ENCODE peak calls at places on chromosomes 11 and 22, in nine cellular contexts. K is GM12878, P is neural progenitor cell, H is cardiac muscle cell, O is suprapubic skin, U is right lobe of liver, T is epithelial cell of esophagus, V is ovary, B is Panc1. L is an unnamed sample.

GRCh38 chr11:29310016-29310415 is 706.8 kb downstream of the KCNA4 start:
- DNase-seq in B (no peak), U (no peak), P (no peak), V (no peak), H (peak; percentile 65), T (peak; percentile 76), O (no peak), K (no peak), L (no peak)

GRCh38 chr11:128624269-128625170 is 37.2 kb upstream of the ETS1 start:
- DNase-seq in O (no peak), U (peak; percentile 84), V (no peak), H (no peak), P (no peak), T (no peak), B (no peak), K (no peak), L (no peak)

GRCh38 chr11:64094463-64095223 is 58.9 kb downstream of the FLRT1 start:
- DNase-seq in O (no peak), P (peak; percentile 64), U (no peak), K (no peak), B (peak; percentile 32), T (peak; percentile 88), H (peak; percentile 66), V (no peak), L (no peak)

GRCh38 chr11:44979536-44980399 is 29.1 kb upstream of the TP53I11 start:
- DNase-seq in O (no peak), P (peak; percentile 44), H (no peak), U (peak; percentile 89), T (peak; percentile 87), K (no peak), V (no peak), B (peak; percentile 78), L (no peak)

GRCh38 chr22:36879775-36880174 is 19.0 kb downstream of the NCF4 start:
- DNase-seq in H (peak; percentile 62), K (no peak), O (no peak), B (no peak), V (no peak), U (no peak), T (no peak), P (no peak), L (no peak)

GRCh38 chr22:25162561-25162960 is 37.1 kb upstream of the CRYBB3 start:
- DNase-seq in B (no peak), T (peak; percentile 23), O (no peak), V (no peak), U (no peak), P (no peak), K (no peak), H (no peak), L (no peak)

GRCh38 chr11:65425971-65426838 is 3.6 kb downstream of the NEAT1 start:
- DNase-seq in K (no peak), V (peak; percentile 22), H (peak; percentile 80), U (peak; percentile 17), B (no peak), O (peak; percentile 70), T (peak; percentile 92), P (no peak), L (no peak)

GRCh38 chr11:44189986-44190882 is 94.8 kb downstream of the EXT2 start:
- DNase-seq in O (no peak), H (peak; percentile 49), T (no peak), V (no peak), U (no peak), B (no peak), P (no peak), K (no peak), L (no peak)

GRCh38 chr11:32006799-32007388 is 84.0 kb upstream of the RCN1 start:
- DNase-seq in U (no peak), H (peak; percentile 63), T (peak; percentile 55), V (no peak), K (peak; percentile 11), P (peak; percentile 74), O (no peak), B (peak; percentile 33), L (no peak)

GRCh38 chr22:45341503-45341902 is 31.8 kb downstream of the FAM118A start:
- DNase-seq in K (no peak), T (no peak), U (no peak), H (no peak), P (no peak), B (no peak), O (no peak), V (no peak), L (no peak)

GRCh38 chr11:62464655-62465054 is 45.8 kb downstream of the SCGB1A1 start:
- DNase-seq in O (no peak), T (no peak), U (no peak), B (no peak), K (peak; percentile 34), P (no peak), H (no peak), V (no peak), L (no peak)

GRCh38 chr11:119875841-119876600 is 147.0 kb upstream of the NECTIN1 start:
- DNase-seq in V (no peak), T (no peak), O (no peak), B (no peak), U (no peak), H (no peak), K (no peak), P (no peak), L (no peak)

GRCh38 chr22:49856343-49856742 is 2.7 kb downstream of the ZBED4 start:
- DNase-seq in P (no peak), U (no peak), T (no peak), V (no peak), H (no peak), K (no peak), O (no peak), B (no peak), L (no peak)

GRCh38 chr11:2885017-2885675 is 429 bp downstream of the CDKN1C start:
- DNase-seq in H (peak; percentile 66), V (peak; percentile 66), U (peak; percentile 63), K (no peak), T (peak; percentile 43), P (peak; percentile 88), O (no peak), B (no peak), L (no peak)

GRCh38 chr11:75439495-75440120 is 6.6 kb upstream of the KLHL35 start:
- DNase-seq in V (no peak), P (no peak), B (no peak), O (no peak), U (no peak), T (no peak), H (no peak), K (no peak), L (no peak)

GRCh38 chr22:32712644-32713355 is 88.7 kb upstream of the TIMP3 start:
- DNase-seq in V (no peak), H (peak; percentile 41), T (no peak), B (no peak), P (no peak), U (no peak), O (no peak), K (no peak), L (no peak)

GRCh38 chr11:66546368-66546965 is at the start of gene ACTN3:
- DNase-seq in H (peak; percentile 41), O (no peak), B (no peak), T (peak; percentile 23), K (no peak), P (peak; percentile 88), V (peak; percentile 50), U (no peak), L (no peak)

GRCh38 chr11:45994421-45995341 is 72.2 kb downstream of the LARGE2 start:
- DNase-seq in U (no peak), B (no peak), T (peak; percentile 16), P (peak; percentile 72), O (no peak), V (no peak), H (peak; percentile 87), K (no peak), L (no peak)

L was measured in thoracic aorta.